ENCODE peak calls at places on chromosome 5, in seven cellular contexts. Q is H9, I is mesendoderm, W is mesenchymal stem cell, J is H1, P is neuronal stem cell, S is trophoblast cell. D is an unnamed sample.

GRCh38 chr5:21802869-21803490 is 1050.2 kb downstream of the CDH12 start:
- DNase-seq in Q (no peak), I (peak), W (peak), J (no peak), P (peak), S (peak), D (peak)

GRCh38 chr5:82886911-82887310 is 190.3 kb downstream of the TMEM167A start:
- DNase-seq in Q (no peak), I (no peak), W (peak), J (no peak), P (no peak), S (no peak), D (peak)

GRCh38 chr5:74232281-74232680 is 408.2 kb downstream of the ENC1 start:
- DNase-seq in Q (no peak), I (no peak), W (peak), J (no peak), P (no peak), S (peak), D (peak)

GRCh38 chr5:65913519-65913918 is 12.9 kb upstream of the ERBIN start:
- DNase-seq in Q (no peak), I (no peak), W (peak), J (no peak), P (no peak), S (no peak), D (peak)

GRCh38 chr5:108727639-108728565 is 19.8 kb upstream of the FER start:
- DNase-seq in Q (peak), I (peak), W (peak), J (peak), P (peak), S (peak), D (peak)

GRCh38 chr5:88780731-88781130 is 102.3 kb downstream of the MEF2C start:
- DNase-seq in Q (no peak), I (no peak), W (no peak), J (no peak), P (no peak), S (no peak), D (no peak)

GRCh38 chr5:16946725-16947124 is 10.6 kb upstream of the MYO10 start:
- DNase-seq in Q (no peak), I (no peak), W (no peak), J (no peak), P (no peak), S (no peak), D (no peak)

GRCh38 chr5:82924241-82924989 is 152.8 kb downstream of the TMEM167A start:
- DNase-seq in Q (no peak), I (no peak), W (no peak), J (no peak), P (no peak), S (no peak), D (no peak)

GRCh38 chr5:172321593-172321992 is 38.0 kb upstream of the UBTD2 start:
- DNase-seq in Q (no peak), I (no peak), W (no peak), J (no peak), P (no peak), S (peak), D (no peak)

GRCh38 chr5:168409601-168410458 is 76.4 kb upstream of the RARS1 start:
- DNase-seq in Q (no peak), I (no peak), W (peak), J (no peak), P (no peak), S (peak), D (peak)

GRCh38 chr5:99104538-99105132 is 175.8 kb upstream of the CHD1 start:
- DNase-seq in Q (no peak), I (peak), W (peak), J (no peak), P (peak), S (peak), D (peak)

GRCh38 chr5:127941646-127942045 is 141.9 kb upstream of the SLC12A2 start:
- DNase-seq in Q (no peak), I (no peak), W (peak), J (no peak), P (peak), S (peak), D (no peak)

GRCh38 chr5:158869092-158869491 is 230.6 kb downstream of the EBF1 start:
- DNase-seq in Q (peak), I (peak), W (no peak), J (no peak), P (peak), S (no peak), D (no peak)

GRCh38 chr5:14712666-14713065 is 48.1 kb downstream of the OTULIN start:
- DNase-seq in Q (no peak), I (no peak), W (no peak), J (no peak), P (no peak), S (no peak), D (no peak)

GRCh38 chr5:128538249-128539037 is 398 bp upstream of the FBN2 start:
- DNase-seq in Q (peak), I (peak), W (peak), J (peak), P (peak), S (peak), D (peak)

GRCh38 chr5:11062379-11062778 is 301.3 kb upstream of the DAP start:
- DNase-seq in Q (no peak), I (peak), W (peak), J (no peak), P (no peak), S (no peak), D (peak)

GRCh38 chr5:14813747-14814146 is 57.8 kb downstream of the ANKH start:
- DNase-seq in Q (no peak), I (no peak), W (no peak), J (no peak), P (no peak), S (no peak), D (no peak)

GRCh38 chr5:125137535-125137934 is 391.1 kb upstream of the ZNF608 start:
- DNase-seq in Q (no peak), I (no peak), W (no peak), J (no peak), P (no peak), S (no peak), D (no peak)

GRCh38 chr5:78235289-78235688 is 59.2 kb downstream of the AP3B1 start:
- DNase-seq in Q (no peak), I (no peak), W (no peak), J (no peak), P (no peak), S (no peak), D (peak)

GRCh38 chr5:73422164-73422563 is 26.4 kb downstream of the FOXD1 start:
- DNase-seq in Q (no peak), I (peak), W (no peak), J (no peak), P (no peak), S (no peak), D (no peak)

GRCh38 chr5:58934629-58935097 is 351.8 kb downstream of the RAB3C start:
- DNase-seq in Q (no peak), I (no peak), W (no peak), J (no peak), P (no peak), S (no peak), D (no peak)

GRCh38 chr5:83718195-83718825 is 2.3 kb downstream of the HAPLN1 start:
- DNase-seq in Q (peak), I (peak), W (peak), J (no peak), P (peak), S (peak), D (peak)

GRCh38 chr5:74916831-74917710 is 50.9 kb upstream of the FAM169A start:
- DNase-seq in Q (no peak), I (no peak), W (peak), J (no peak), P (no peak), S (no peak), D (peak)

GRCh38 chr5:1171340-1171941 is 30.0 kb upstream of the SLC6A19 start:
- DNase-seq in Q (no peak), I (no peak), W (peak), J (no peak), P (no peak), S (peak), D (peak)

GRCh38 chr5:81021951-81022687 is 62.0 kb downstream of the RASGRF2 start:
- DNase-seq in Q (no peak), I (no peak), W (no peak), J (no peak), P (no peak), S (peak), D (no peak)
- H2BK120ac ChIP-seq in Q (no peak), I (no peak), W (no peak), J (no peak), P (no peak), S (peak), D (no peak)

GRCh38 chr5:154367101-154367500 is 78.7 kb upstream of the SAP30L start:
- DNase-seq in Q (no peak), I (no peak), W (peak), J (no peak), P (no peak), S (no peak), D (peak)
- H3K23ac ChIP-seq in Q (no peak), I (no peak), W (no peak), J (no peak), P (no peak), S (no peak), D (peak)

DNA sequence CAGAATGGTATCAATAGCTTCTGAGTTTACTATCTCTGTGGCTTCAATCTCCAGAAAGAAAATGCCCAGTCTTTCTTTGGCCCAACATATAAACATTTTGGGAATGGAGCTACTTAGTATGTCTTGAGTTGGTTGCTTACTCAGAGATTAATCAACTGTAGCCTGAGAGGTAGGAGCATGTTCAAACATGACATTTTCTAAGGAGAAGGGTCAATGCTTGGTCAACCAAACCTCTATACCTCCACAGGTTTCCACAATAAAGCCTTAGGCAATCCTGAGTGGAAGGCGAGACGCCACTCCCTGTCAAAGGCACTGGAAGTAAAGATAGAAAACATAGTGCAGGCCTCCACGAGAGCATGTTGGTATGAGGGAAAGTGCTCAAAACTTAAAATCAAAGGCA is 411.4 kb downstream of the KCTD16 start:
- DNase-seq in Q (no peak), I (no peak), W (no peak), J (no peak), P (no peak), S (no peak), D (no peak)
- H2BK120ac ChIP-seq in Q (no peak), I (no peak), W (no peak), J (no peak), P (no peak), S (peak), D (no peak)

GRCh38 chr5:77232545-77232944 is 22.1 kb downstream of the PDE8B start:
- DNase-seq in Q (no peak), I (no peak), W (no peak), J (no peak), P (no peak), S (no peak), D (no peak)

GRCh38 chr5:77231470-77232138 is 21.1 kb downstream of the PDE8B start:
- DNase-seq in Q (no peak), I (peak), W (no peak), J (no peak), P (no peak), S (no peak), D (no peak)

GRCh38 chr5:77230727-77231469 is 20.4 kb downstream of the PDE8B start:
- DNase-seq in Q (no peak), I (peak), W (no peak), J (no peak), P (no peak), S (peak), D (peak)

GRCh38 chr5:77235881-77236560 is 25.5 kb downstream of the PDE8B start:
- DNase-seq in Q (no peak), I (peak), W (no peak), J (no peak), P (no peak), S (no peak), D (no peak)

GRCh38 chr5:77232959-77233358 is 22.5 kb downstream of the PDE8B start:
- DNase-seq in Q (no peak), I (no peak), W (peak), J (no peak), P (no peak), S (peak), D (no peak)
- H3K23ac ChIP-seq in Q (no peak), I (no peak), W (peak), J (no peak), P (no peak), S (no peak), D (no peak)

GRCh38 chr5:150234606-150235547 is 45.0 kb downstream of the SLC6A7 start:
- DNase-seq in Q (no peak), I (no peak), W (no peak), J (no peak), P (no peak), S (peak), D (no peak)
- H2BK120ac ChIP-seq in Q (no peak), I (no peak), W (no peak), J (no peak), P (no peak), S (no peak), D (no peak)

DNA sequence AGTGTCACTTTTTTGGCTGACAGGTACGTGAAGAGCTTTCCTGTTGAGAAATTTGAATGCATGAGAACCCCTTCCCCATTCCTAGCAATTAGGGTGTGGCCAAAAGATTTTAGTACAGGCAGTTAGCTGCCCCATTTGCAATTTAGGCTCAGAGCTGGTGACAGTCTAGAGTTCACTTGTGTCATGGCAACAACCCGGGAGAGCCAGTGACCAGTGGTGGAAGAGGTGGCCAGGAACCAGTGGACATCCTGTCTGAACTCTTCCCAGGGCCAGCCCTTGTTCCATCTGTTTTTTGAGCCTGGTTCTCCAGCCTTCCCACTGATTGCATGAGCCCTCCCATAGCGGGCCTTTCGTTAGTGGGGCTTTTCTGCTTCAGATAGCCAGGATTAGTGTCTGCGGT is 2.5 kb upstream of the NEUROG1 start:
- DNase-seq in Q (no peak), I (no peak), W (no peak), J (no peak), P (no peak), S (no peak), D (no peak)
- H3K23ac ChIP-seq in Q (no peak), I (no peak), W (no peak), J (no peak), P (no peak), S (no peak), D (no peak)

DNA sequence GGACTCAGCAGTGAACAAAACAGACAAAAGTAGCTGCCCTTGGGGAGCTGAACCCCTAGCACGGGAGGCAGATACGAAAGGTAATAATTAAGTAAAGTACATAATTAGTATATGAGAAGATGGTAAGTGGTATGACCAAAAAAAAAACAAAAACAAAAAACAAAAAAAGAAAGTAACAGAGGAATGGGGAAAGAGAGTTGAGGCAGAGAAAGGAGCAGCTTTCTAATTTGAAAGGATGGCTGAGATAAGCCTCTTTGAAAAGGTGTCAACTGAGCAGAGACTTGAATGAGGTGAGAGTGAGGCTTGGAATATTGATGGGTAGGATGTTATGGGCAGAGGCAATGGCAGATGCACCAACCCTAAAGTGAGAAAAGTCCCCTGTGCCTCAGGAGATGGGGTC is 69.7 kb downstream of the CARTPT start:
- DNase-seq in Q (no peak), I (no peak), W (no peak), J (no peak), P (no peak), S (no peak), D (no peak)
- H2BK120ac ChIP-seq in Q (no peak), I (no peak), W (no peak), J (no peak), P (no peak), S (no peak), D (no peak)